ENCODE peak calls at places on chromosomes 1 and 21, in four cellular contexts. One of them, this sample, is unnamed.

GRCh38 chr1:229253170-229253974 is 17.5 kb upstream of the RAB4A start:
- DNase-seq in nucleus accumbens: no peak
- DNase-seq in T-helper 9 cell: no peak
- DNase-seq in activated T-cell treated with anti-CD3 and anti-CD28 coated beads for 1 hour: no peak
- DNase-seq in this sample: no peak

GRCh38 chr1:234922987-234923386 is 205.7 kb downstream of the TOMM20 start:
- DNase-seq in nucleus accumbens: no peak
- DNase-seq in T-helper 9 cell: no peak
- DNase-seq in activated T-cell treated with anti-CD3 and anti-CD28 coated beads for 1 hour: no peak
- DNase-seq in this sample: no peak

GRCh38 chr1:31377361-31377863 is 4.5 kb upstream of the FABP3 start:
- DNase-seq in nucleus accumbens: no peak
- DNase-seq in T-helper 9 cell: no peak
- DNase-seq in activated T-cell treated with anti-CD3 and anti-CD28 coated beads for 1 hour: no peak
- DNase-seq in this sample: no peak

GRCh38 chr1:58249729-58250586 is 296.6 kb downstream of the OMA1 start:
- DNase-seq in nucleus accumbens: peak; percentile 70
- DNase-seq in T-helper 9 cell: no peak
- DNase-seq in activated T-cell treated with anti-CD3 and anti-CD28 coated beads for 1 hour: no peak
- DNase-seq in this sample: peak; percentile 52

GRCh38 chr1:110053557-110054428 is 16.7 kb downstream of the ALX3 start:
- DNase-seq in nucleus accumbens: peak; percentile 61
- DNase-seq in T-helper 9 cell: peak; percentile 68
- DNase-seq in activated T-cell treated with anti-CD3 and anti-CD28 coated beads for 1 hour: peak; percentile 70
- DNase-seq in this sample: no peak

GRCh38 chr1:205811660-205812059 is 1.3 kb downstream of the SLC41A1 start:
- DNase-seq in nucleus accumbens: peak; percentile 54
- DNase-seq in T-helper 9 cell: no peak
- DNase-seq in activated T-cell treated with anti-CD3 and anti-CD28 coated beads for 1 hour: no peak
- DNase-seq in this sample: peak; percentile 70

GRCh38 chr1:25906644-25907300 is 553 bp upstream of the STMN1 start:
- DNase-seq in nucleus accumbens: no peak
- DNase-seq in T-helper 9 cell: peak; percentile 21
- DNase-seq in activated T-cell treated with anti-CD3 and anti-CD28 coated beads for 1 hour: no peak
- DNase-seq in this sample: no peak

GRCh38 chr1:158043232-158043631 is 49.8 kb downstream of the KIRREL1 start:
- DNase-seq in nucleus accumbens: no peak
- DNase-seq in T-helper 9 cell: no peak
- DNase-seq in activated T-cell treated with anti-CD3 and anti-CD28 coated beads for 1 hour: no peak
- DNase-seq in this sample: no peak

GRCh38 chr1:98322966-98323365 is 338.6 kb upstream of the SNX7 start:
- DNase-seq in nucleus accumbens: no peak
- DNase-seq in T-helper 9 cell: no peak
- DNase-seq in activated T-cell treated with anti-CD3 and anti-CD28 coated beads for 1 hour: no peak
- DNase-seq in this sample: no peak

GRCh38 chr1:44676484-44677200 is 2.1 kb downstream of the ARMH1 start:
- DNase-seq in nucleus accumbens: no peak
- DNase-seq in T-helper 9 cell: no peak
- DNase-seq in activated T-cell treated with anti-CD3 and anti-CD28 coated beads for 1 hour: no peak
- DNase-seq in this sample: no peak

GRCh38 chr21:16460936-16461335 is 731.2 kb downstream of the USP25 start:
- DNase-seq in nucleus accumbens: no peak
- DNase-seq in T-helper 9 cell: no peak
- DNase-seq in activated T-cell treated with anti-CD3 and anti-CD28 coated beads for 1 hour: no peak
- DNase-seq in this sample: no peak

GRCh38 chr1:161044908-161045748 is 649 bp downstream of the USF1 start:
- DNase-seq in nucleus accumbens: peak; percentile 64
- DNase-seq in T-helper 9 cell: peak; percentile 37
- DNase-seq in activated T-cell treated with anti-CD3 and anti-CD28 coated beads for 1 hour: peak; percentile 48
- DNase-seq in this sample: peak; percentile 56

GRCh38 chr1:26723013-26723991 is 27.5 kb downstream of the ARID1A start:
- DNase-seq in nucleus accumbens: peak; percentile 75
- DNase-seq in T-helper 9 cell: peak; percentile 41
- DNase-seq in activated T-cell treated with anti-CD3 and anti-CD28 coated beads for 1 hour: peak; percentile 16
- DNase-seq in this sample: peak; percentile 73

GRCh38 chr1:25821112-25821476 is 1.3 kb downstream of the MTFR1L start:
- DNase-seq in nucleus accumbens: no peak
- DNase-seq in T-helper 9 cell: no peak
- DNase-seq in activated T-cell treated with anti-CD3 and anti-CD28 coated beads for 1 hour: no peak
- DNase-seq in this sample: no peak

GRCh38 chr1:162632234-162632666 is at the start of gene DDR2:
- DNase-seq in nucleus accumbens: no peak
- DNase-seq in T-helper 9 cell: no peak
- DNase-seq in activated T-cell treated with anti-CD3 and anti-CD28 coated beads for 1 hour: no peak
- DNase-seq in this sample: peak; percentile 17

GRCh38 chr1:183876284-183876683 is 71.4 kb downstream of the RGL1 start:
- DNase-seq in nucleus accumbens: no peak
- DNase-seq in T-helper 9 cell: no peak
- DNase-seq in activated T-cell treated with anti-CD3 and anti-CD28 coated beads for 1 hour: no peak
- DNase-seq in this sample: no peak

GRCh38 chr1:167105150-167105840 is 11.4 kb downstream of the STYXL2 start:
- DNase-seq in nucleus accumbens: no peak
- DNase-seq in T-helper 9 cell: no peak
- DNase-seq in activated T-cell treated with anti-CD3 and anti-CD28 coated beads for 1 hour: no peak
- DNase-seq in this sample: no peak

GRCh38 chr1:14926214-14926613 is 227.3 kb upstream of the TMEM51 start:
- DNase-seq in nucleus accumbens: no peak
- DNase-seq in T-helper 9 cell: no peak
- DNase-seq in activated T-cell treated with anti-CD3 and anti-CD28 coated beads for 1 hour: no peak
- DNase-seq in this sample: no peak

GRCh38 chr1:224623743-224624333 is 7.7 kb downstream of the CNIH3 start:
- DNase-seq in nucleus accumbens: no peak
- DNase-seq in T-helper 9 cell: peak; percentile 68
- DNase-seq in activated T-cell treated with anti-CD3 and anti-CD28 coated beads for 1 hour: peak; percentile 42
- DNase-seq in this sample: no peak

GRCh38 chr1:203891950-203892349 is 30.6 kb downstream of the SNRPE start:
- DNase-seq in nucleus accumbens: no peak
- DNase-seq in T-helper 9 cell: no peak
- DNase-seq in activated T-cell treated with anti-CD3 and anti-CD28 coated beads for 1 hour: no peak
- DNase-seq in this sample: no peak

GRCh38 chr1:101161619-101162018 is 75.2 kb upstream of the S1PR1 start:
- DNase-seq in nucleus accumbens: no peak
- DNase-seq in T-helper 9 cell: no peak
- DNase-seq in activated T-cell treated with anti-CD3 and anti-CD28 coated beads for 1 hour: no peak
- DNase-seq in this sample: no peak

GRCh38 chr1:1000357-1001056 is 610 bp upstream of the HES4 start:
- DNase-seq in nucleus accumbens: peak; percentile 72
- DNase-seq in T-helper 9 cell: peak; percentile 68
- DNase-seq in activated T-cell treated with anti-CD3 and anti-CD28 coated beads for 1 hour: peak; percentile 49
- DNase-seq in this sample: peak; percentile 52

GRCh38 chr1:2594001-2594640 is 7.5 kb downstream of the PRXL2B start:
- DNase-seq in nucleus accumbens: no peak
- DNase-seq in T-helper 9 cell: no peak
- DNase-seq in activated T-cell treated with anti-CD3 and anti-CD28 coated beads for 1 hour: no peak
- DNase-seq in this sample: no peak